ENCODE peak calls at places on chromosomes 1 and 21, in five cellular contexts. B, Q, D, M and I are unnamed samples. For H3K4me1 and H3K36me3, the result is how much of the 10 kb centered on the place peaks cover.

GRCh38 chr1:248905662-248905948 is 430 bp upstream of the PGBD2 start:
- DNase-seq in B (no peak), Q (no peak), M (no peak), D (no peak), I (no peak)

GRCh38 chr1:230747886-230748800 is 955 bp downstream of the CAPN9 start:
- DNase-seq in D (no peak), M (no peak), B (peak), Q (peak), I (no peak)

GRCh38 chr1:71950579-71950978 is 331.8 kb downstream of the NEGR1 start:
- DNase-seq in B (no peak), Q (no peak), D (no peak), M (no peak), I (no peak)

GRCh38 chr1:63643517-63643916 is 50.3 kb downstream of the PGM1 start:
- DNase-seq in D (peak), M (no peak), Q (no peak), B (peak), I (no peak)

GRCh38 chr1:21913258-21913657 is 23.9 kb downstream of the HSPG2 start:
- DNase-seq in D (no peak), B (no peak), M (no peak), Q (no peak), I (no peak)

GRCh38 chr1:85358702-85359438 is 82.4 kb upstream of the BCL10 start:
- DNase-seq in B (no peak), M (no peak), D (no peak), Q (no peak), I (no peak)

GRCh38 chr1:84116558-84116957 is 27.5 kb upstream of the PRKACB start:
- DNase-seq in D (no peak), M (no peak), Q (no peak), B (no peak), I (no peak)

GRCh38 chr1:53388963-53389362 is 61.1 kb upstream of the LRP8 start:
- DNase-seq in B (no peak), M (no peak), Q (no peak), D (no peak), I (no peak)

GRCh38 chr1:227774051-227774720 is 39.0 kb downstream of the SNAP47 start:
- DNase-seq in Q (no peak), D (no peak), M (no peak), B (no peak), I (no peak)

GRCh38 chr1:193569696-193570269 is 383.4 kb upstream of the B3GALT2 start:
- DNase-seq in D (no peak), B (no peak), M (no peak), Q (no peak), I (no peak)

GRCh38 chr1:21024918-21025317 is 151.8 kb downstream of the EIF4G3 start:
- DNase-seq in Q (no peak), D (no peak), M (no peak), B (no peak), I (no peak)

GRCh38 chr1:1059494-1060280 is 14.4 kb downstream of the RNF223 start:
- DNase-seq in M (no peak), B (peak), Q (peak), D (peak), I (peak)

GRCh38 chr1:109214695-109215623 is 1.2 kb downstream of the SARS1 start:
- DNase-seq in D (no peak), M (no peak), B (peak), Q (no peak), I (peak)

GRCh38 chr1:113903496-113904291 is 905 bp downstream of the AP4B1 start:
- DNase-seq in M (no peak), B (peak), Q (no peak), D (no peak), I (no peak)

GRCh38 chr1:117271959-117272358 is 61.2 kb upstream of the VTCN1 start:
- DNase-seq in M (no peak), Q (no peak), B (no peak), D (no peak), I (no peak)

GRCh38 chr1:27391511-27392095 is 819 bp upstream of the GPR3 start:
- DNase-seq in D (no peak), B (peak), M (no peak), Q (no peak), I (peak)

GRCh38 chr21:29261555-29262540 is 36.9 kb upstream of the BACH1 start:
- DNase-seq in Q (no peak), D (no peak), M (no peak), B (no peak), I (no peak)

GRCh38 chr1:3393024-3393986 is 61.2 kb upstream of the ARHGEF16 start:
- DNase-seq in Q (no peak), D (peak), B (peak), M (no peak), I (peak)

GRCh38 chr1:114103992-114104391 is 49.7 kb downstream of the SYT6 start:
- DNase-seq in B (no peak), D (no peak), M (no peak), Q (no peak), I (no peak)

GRCh38 chr1:1169429-1170214 is 4.1 kb upstream of the TTLL10 start:
- DNase-seq in B (peak), Q (no peak), M (no peak), D (peak), I (no peak)

GRCh38 chr1:1170215-1170890 is 3.3 kb upstream of the TTLL10 start:
- DNase-seq in M (no peak), B (peak), Q (no peak), D (no peak), I (no peak)

GRCh38 chr1:48109390-48110009 is 112.3 kb upstream of the TRABD2B start:
- DNase-seq in B (peak), M (peak), D (no peak), Q (no peak), I (peak)

GRCh38 chr1:163836446-163836845 is 514.7 kb downstream of the NUF2 start:
- DNase-seq in Q (no peak), B (no peak), D (no peak), M (no peak), I (no peak)

GRCh38 chr1:161119017-161119378 is 1.1 kb downstream of the NIT1 start:
- DNase-seq in M (no peak), D (peak), B (peak), Q (no peak), I (no peak)

GRCh38 chr1:222582099-222582774 is 7.5 kb downstream of the TAF1A start:
- DNase-seq in B (no peak), M (peak), Q (no peak), D (no peak), I (peak)

GRCh38 chr1:192809286-192810252 is 730 bp downstream of the RGS2 start:
- DNase-seq in B (peak), D (peak), M (no peak), Q (no peak), I (peak)

GRCh38 chr1:83846138-83846537 is 152.8 kb downstream of the TTLL7 start:
- DNase-seq in M (no peak), D (no peak), B (no peak), Q (no peak), I (no peak)

DNA sequence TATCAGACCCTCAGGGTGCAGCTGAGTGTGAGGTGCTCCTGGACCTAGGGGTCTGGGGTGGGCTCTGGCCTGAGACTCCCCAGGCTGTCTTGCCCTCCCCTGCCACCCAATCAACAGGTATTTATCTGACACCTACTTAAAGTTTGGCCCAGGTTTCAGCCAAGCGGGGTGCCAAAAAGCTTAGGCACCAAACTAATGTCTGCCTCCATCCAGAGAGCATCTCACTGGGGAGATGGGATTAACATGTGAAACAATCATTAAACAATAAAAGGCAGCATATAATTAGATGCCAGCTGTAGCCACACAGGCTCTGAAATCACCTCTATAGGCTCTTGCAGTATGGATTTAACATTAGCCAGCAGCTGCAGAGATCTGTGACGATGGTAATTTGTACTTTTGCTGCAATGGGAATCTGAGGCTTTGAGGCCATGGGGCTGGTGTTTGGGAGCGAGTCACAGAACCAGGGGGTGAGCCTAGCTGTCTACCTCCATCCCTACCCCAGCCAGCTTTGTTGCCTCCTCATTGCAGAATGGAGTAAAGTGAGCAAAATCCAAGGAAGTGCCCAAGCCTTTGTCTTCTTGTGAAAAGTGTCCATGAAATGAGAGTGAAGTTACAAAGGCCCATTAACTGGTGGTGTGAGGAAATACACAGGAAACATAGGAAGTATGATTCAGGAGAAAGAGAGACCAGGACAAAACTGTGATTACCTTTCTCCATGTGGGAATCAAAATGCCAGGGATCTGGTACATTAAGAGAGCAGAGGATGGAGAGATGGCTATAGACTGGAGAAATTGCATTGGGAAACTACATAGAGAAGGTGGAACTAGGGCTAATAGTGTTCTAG is 36.1 kb downstream of the EIF2D start:
- DNase-seq in D (no peak), Q (no peak), M (no peak), B (no peak), I (no peak)
- H3K4me1 ChIP-seq in D (under half), Q (under half), M (under half), B (under half), I (under half)

GRCh38 chr1:211153932-211154331 is 20.0 kb upstream of the KCNH1 start:
- DNase-seq in B (no peak), D (no peak), Q (no peak), M (no peak), I (no peak)
- TF ChIP-seq CTCF in B (no peak), D (no peak), Q (no peak), M (no peak), I (no peak)

DNA sequence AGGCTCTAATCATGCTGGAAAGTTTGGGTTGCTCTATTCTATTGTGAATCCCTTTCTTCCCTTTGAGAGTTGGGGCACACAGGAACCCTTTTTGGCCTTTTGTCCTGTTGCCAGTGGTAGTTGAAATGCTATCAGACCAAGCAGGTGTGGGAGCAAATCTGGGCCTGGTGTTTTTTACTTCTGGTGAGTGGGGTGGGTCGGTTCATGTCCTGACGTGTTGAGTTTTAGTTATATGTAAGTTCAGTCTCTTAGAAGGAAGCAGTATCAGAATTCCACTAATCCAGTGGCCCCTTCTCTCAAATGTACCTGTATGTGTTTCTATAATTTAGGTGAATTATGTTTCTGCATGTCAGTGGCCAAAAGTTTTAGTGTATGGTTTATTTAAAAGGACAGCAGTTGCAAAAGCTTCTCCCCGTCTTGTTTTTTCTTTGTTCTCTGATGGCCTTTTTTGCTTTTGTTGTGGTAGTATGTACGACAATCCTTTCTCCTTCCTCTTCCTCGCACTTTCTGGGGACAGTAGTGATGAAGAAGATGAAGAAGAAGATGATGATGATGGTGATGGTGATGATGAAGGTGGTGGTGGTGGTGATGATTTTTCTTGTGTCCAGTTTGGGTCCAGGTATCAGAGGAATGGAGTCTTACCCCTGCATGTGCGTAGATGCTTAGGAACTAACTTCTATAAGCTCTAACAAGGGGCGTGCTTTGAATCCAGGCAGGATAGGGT is 74.2 kb downstream of the UBE4B start:
- DNase-seq in D (no peak), B (no peak), Q (no peak), M (no peak), I (no peak)
- H3K36me3 ChIP-seq in D (under half), B (under half), Q (under half), M (under half), I (under half)

DNA sequence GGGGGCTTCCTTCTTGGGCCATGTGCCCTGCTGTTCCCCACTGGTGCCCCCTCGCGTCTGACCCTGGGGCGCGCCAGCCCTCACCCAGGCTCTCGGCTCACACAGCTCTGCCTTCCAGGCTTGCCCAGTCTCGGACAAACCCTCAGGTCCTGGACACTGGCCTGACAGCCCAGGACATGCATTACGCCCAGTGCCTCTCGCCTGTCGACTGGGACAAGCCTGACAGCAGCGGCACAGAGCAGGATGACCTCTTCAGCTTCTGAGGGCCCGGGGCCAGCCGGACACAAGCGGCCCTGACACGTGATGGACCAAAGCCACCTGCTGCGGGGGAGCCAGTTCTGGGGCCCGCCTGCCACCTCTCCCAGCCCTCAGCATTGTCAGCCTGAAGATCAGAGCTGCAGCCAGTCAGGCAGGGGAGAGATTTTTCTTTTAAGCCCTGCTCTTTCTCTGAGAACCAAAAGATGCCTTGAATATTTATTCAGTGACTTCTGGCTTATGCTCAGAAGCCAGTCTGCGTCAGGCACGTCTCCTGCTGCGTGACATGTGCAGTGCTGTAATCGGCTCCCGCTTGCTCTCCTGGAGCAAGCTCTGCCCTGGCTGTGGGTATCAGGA is 23.4 kb downstream of the LDLRAP1 start:
- DNase-seq in Q (peak), M (no peak), B (no peak), D (peak), I (peak)
- H3K4me1 ChIP-seq in Q (under half), M (under half), B (under half), D (under half), I (under half)

GRCh38 chr1:223758734-223759133 is 46.4 kb downstream of the CAPN2 start:
- DNase-seq in Q (no peak), D (no peak), B (no peak), M (no peak), I (no peak)

GRCh38 chr1:223760833-223761232 is 48.5 kb downstream of the CAPN2 start:
- DNase-seq in M (no peak), B (no peak), D (no peak), Q (no peak), I (no peak)

GRCh38 chr1:223763881-223764280 is 51.5 kb downstream of the CAPN2 start:
- DNase-seq in M (no peak), D (no peak), B (no peak), Q (no peak), I (no peak)

GRCh38 chr1:223759273-223759672 is 46.9 kb downstream of the CAPN2 start:
- DNase-seq in B (no peak), Q (no peak), M (no peak), D (no peak), I (no peak)

GRCh38 chr1:223761416-223761815 is 49.1 kb downstream of the CAPN2 start:
- DNase-seq in Q (no peak), M (no peak), D (no peak), B (no peak), I (no peak)
- TF ChIP-seq CTCF in Q (no peak), M (no peak), D (no peak), B (no peak), I (no peak)

GRCh38 chr1:154346276-154346914 is 21.1 kb downstream of the ATP8B2 start:
- DNase-seq in M (no peak), B (no peak), Q (no peak), D (no peak), I (no peak)
- H3K36me3 ChIP-seq in M (under half), B (under half), Q (under half), D (half or more), I (under half)

GRCh38 chr1:202588644-202589189 is 121.5 kb downstream of the SYT2 start:
- DNase-seq in M (no peak), Q (no peak), B (no peak), D (no peak), I (no peak)

GRCh38 chr1:202589190-202589680 is 121.0 kb downstream of the SYT2 start:
- DNase-seq in Q (peak), B (peak), D (peak), M (peak), I (peak)

GRCh38 chr1:202591523-202591922 is 118.7 kb downstream of the SYT2 start:
- DNase-seq in D (no peak), B (no peak), Q (no peak), M (no peak), I (no peak)

GRCh38 chr1:202590975-202591411 is 119.3 kb downstream of the SYT2 start:
- DNase-seq in M (no peak), Q (no peak), D (no peak), B (no peak), I (no peak)

DNA sequence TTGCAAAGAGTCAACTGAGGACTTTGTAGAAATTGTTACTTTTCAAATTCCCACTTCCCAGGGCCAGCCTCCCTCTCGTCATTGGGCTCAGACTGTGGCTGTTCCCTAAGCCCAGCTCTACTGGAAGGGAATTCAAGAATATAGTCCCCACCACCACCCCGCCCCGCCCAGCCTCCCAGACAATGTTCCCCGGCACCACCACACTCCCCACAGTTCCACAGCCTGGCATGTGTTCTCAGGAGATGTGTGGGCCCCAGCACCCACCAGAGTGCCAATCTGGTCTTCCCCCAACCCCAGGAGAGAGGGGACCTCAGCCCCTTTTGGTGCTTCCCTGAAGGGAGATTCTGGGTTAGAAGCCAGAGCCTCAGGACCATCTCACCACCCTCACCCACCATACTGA is 120.1 kb downstream of the SYT2 start:
- DNase-seq in Q (no peak), B (no peak), D (no peak), M (no peak), I (no peak)
- H3K4me1 ChIP-seq in Q (under half), B (under half), D (half or more), M (under half), I (under half)

GRCh38 chr1:66375125-66375524 is 158.8 kb upstream of the SGIP1 start:
- DNase-seq in B (no peak), D (no peak), M (no peak), Q (no peak), I (no peak)
- TF ChIP-seq CTCF in B (no peak), D (no peak), M (no peak), Q (no peak), I (no peak)

DNA sequence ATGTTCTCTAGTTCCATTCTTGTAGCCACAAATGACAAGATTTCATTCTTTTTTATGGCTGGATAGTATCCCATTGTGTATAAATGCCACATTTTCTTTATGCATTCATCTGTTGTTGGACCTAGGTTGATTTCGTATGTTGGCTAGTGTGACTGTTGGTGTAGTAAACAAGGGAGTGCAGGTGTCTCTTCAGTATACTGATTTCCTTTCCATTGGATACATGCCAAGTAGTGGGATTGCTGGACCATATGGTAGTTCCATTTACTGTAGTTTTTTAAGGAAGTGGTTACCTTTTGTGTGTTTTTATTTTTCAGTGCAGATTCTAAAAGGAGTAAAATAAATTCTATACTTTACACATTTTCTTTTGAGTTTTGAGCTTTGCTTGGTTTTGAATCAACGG is 5.7 kb downstream of the PARK7 start:
- DNase-seq in B (no peak), Q (no peak), M (no peak), D (no peak), I (no peak)
- H3K36me3 ChIP-seq in B (under half), Q (under half), M (under half), D (half or more), I (half or more)

DNA sequence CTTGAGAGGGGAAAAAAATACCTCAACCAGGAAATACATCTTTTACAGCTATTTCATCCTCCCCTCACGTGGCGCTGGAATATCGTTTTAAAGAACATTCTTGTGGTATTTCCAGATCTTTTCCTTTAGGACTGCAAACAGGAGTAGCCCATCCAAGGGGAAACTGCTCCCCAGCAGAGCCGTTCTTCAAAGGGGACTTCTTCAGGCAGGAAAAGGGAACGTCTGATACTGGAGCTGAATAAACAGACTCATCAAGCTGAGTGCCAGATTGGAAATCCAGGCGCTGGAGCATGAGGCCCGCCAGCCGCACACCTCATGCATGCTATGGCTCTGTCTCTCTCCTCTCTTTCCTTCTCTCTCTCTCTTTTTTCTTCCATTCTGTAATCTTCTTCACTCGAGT is 34.0 kb upstream of the PROX1 start:
- DNase-seq in M (no peak), D (no peak), B (no peak), Q (no peak), I (no peak)
- H3K4me1 ChIP-seq in M (under half), D (under half), B (under half), Q (under half), I (under half)